ENCODE peak calls at places on chromosome 5, in eight cellular contexts. One of them, this sample, is unnamed.

GRCh38 chr5:56479701-56480304 is 246.7 kb upstream of the ANKRD55 start:
- DNase-seq in PC-3: no peak
- DNase-seq in Caco-2: no peak
- DNase-seq in A549: no peak
- DNase-seq in NB4: no peak
- DNase-seq in AG04450: no peak
- DNase-seq in AG09309: no peak
- DNase-seq in left ventricle myocardium inferior: no peak
- DNase-seq in this sample: no peak

GRCh38 chr5:103505581-103506305 is 56.8 kb downstream of the NUDT12 start:
- DNase-seq in left ventricle myocardium inferior: no peak
- DNase-seq in AG04450: peak
- DNase-seq in A549: peak
- DNase-seq in Caco-2: no peak
- DNase-seq in AG09309: peak
- DNase-seq in NB4: peak
- DNase-seq in PC-3: peak
- DNase-seq in this sample: no peak

GRCh38 chr5:159451197-159452052 is 121.1 kb upstream of the IL12B start:
- DNase-seq in NB4: no peak
- DNase-seq in left ventricle myocardium inferior: no peak
- DNase-seq in Caco-2: no peak
- DNase-seq in A549: peak
- DNase-seq in AG04450: peak
- DNase-seq in AG09309: peak
- DNase-seq in PC-3: peak
- DNase-seq in this sample: no peak

GRCh38 chr5:160869962-160870521 is 18.0 kb upstream of the ATP10B start:
- DNase-seq in AG09309: no peak
- DNase-seq in Caco-2: no peak
- DNase-seq in NB4: no peak
- DNase-seq in AG04450: no peak
- DNase-seq in PC-3: no peak
- DNase-seq in left ventricle myocardium inferior: no peak
- DNase-seq in A549: no peak
- DNase-seq in this sample: no peak

GRCh38 chr5:160097981-160098380 is 21.3 kb downstream of the PWWP2A start:
- DNase-seq in PC-3: no peak
- DNase-seq in A549: no peak
- DNase-seq in NB4: peak
- DNase-seq in AG04450: peak
- DNase-seq in AG09309: no peak
- DNase-seq in Caco-2: no peak
- DNase-seq in left ventricle myocardium inferior: no peak
- DNase-seq in this sample: no peak

GRCh38 chr5:109905906-109906305 is 216.2 kb downstream of the MAN2A1 start:
- DNase-seq in NB4: no peak
- DNase-seq in AG09309: no peak
- DNase-seq in PC-3: peak
- DNase-seq in A549: no peak
- DNase-seq in Caco-2: no peak
- DNase-seq in left ventricle myocardium inferior: no peak
- DNase-seq in AG04450: no peak
- DNase-seq in this sample: no peak

GRCh38 chr5:84327591-84327990 is 57.1 kb downstream of the EDIL3 start:
- DNase-seq in Caco-2: no peak
- DNase-seq in PC-3: no peak
- DNase-seq in AG09309: no peak
- DNase-seq in left ventricle myocardium inferior: no peak
- DNase-seq in NB4: peak
- DNase-seq in AG04450: no peak
- DNase-seq in A549: no peak
- DNase-seq in this sample: no peak

GRCh38 chr5:41883243-41883642 is 13.0 kb upstream of the OXCT1 start:
- DNase-seq in Caco-2: no peak
- DNase-seq in AG04450: no peak
- DNase-seq in PC-3: no peak
- DNase-seq in left ventricle myocardium inferior: no peak
- DNase-seq in A549: no peak
- DNase-seq in AG09309: no peak
- DNase-seq in NB4: no peak
- DNase-seq in this sample: no peak

GRCh38 chr5:149279651-149280050 is 8.0 kb downstream of the AFAP1L1 start:
- DNase-seq in Caco-2: no peak
- DNase-seq in left ventricle myocardium inferior: no peak
- DNase-seq in PC-3: no peak
- DNase-seq in AG04450: no peak
- DNase-seq in A549: no peak
- DNase-seq in NB4: no peak
- DNase-seq in AG09309: no peak
- DNase-seq in this sample: no peak

GRCh38 chr5:285991-286557 is 14.6 kb downstream of the PDCD6 start:
- DNase-seq in PC-3: no peak
- DNase-seq in NB4: no peak
- DNase-seq in AG09309: no peak
- DNase-seq in A549: no peak
- DNase-seq in left ventricle myocardium inferior: no peak
- DNase-seq in Caco-2: no peak
- DNase-seq in AG04450: no peak
- DNase-seq in this sample: no peak

GRCh38 chr5:176788931-176789872 is 21.2 kb upstream of the UNC5A start:
- DNase-seq in left ventricle myocardium inferior: no peak
- DNase-seq in A549: no peak
- DNase-seq in AG09309: no peak
- DNase-seq in AG04450: no peak
- DNase-seq in PC-3: no peak
- DNase-seq in Caco-2: no peak
- DNase-seq in NB4: no peak
- DNase-seq in this sample: peak

GRCh38 chr5:103450333-103451061 is 112.1 kb downstream of the NUDT12 start:
- DNase-seq in Caco-2: no peak
- DNase-seq in left ventricle myocardium inferior: no peak
- DNase-seq in A549: no peak
- DNase-seq in AG04450: peak
- DNase-seq in PC-3: peak
- DNase-seq in AG09309: peak
- DNase-seq in NB4: no peak
- DNase-seq in this sample: no peak

GRCh38 chr5:179239256-179240135 is 105.8 kb downstream of the ADAMTS2 start:
- DNase-seq in PC-3: no peak
- DNase-seq in AG09309: no peak
- DNase-seq in AG04450: no peak
- DNase-seq in A549: no peak
- DNase-seq in left ventricle myocardium inferior: no peak
- DNase-seq in NB4: no peak
- DNase-seq in Caco-2: peak
- DNase-seq in this sample: no peak

GRCh38 chr5:73625905-73626811 is at the start of gene ARHGEF28:
- DNase-seq in A549: peak
- DNase-seq in Caco-2: no peak
- DNase-seq in AG09309: no peak
- DNase-seq in AG04450: no peak
- DNase-seq in PC-3: peak
- DNase-seq in NB4: peak
- DNase-seq in left ventricle myocardium inferior: peak
- DNase-seq in this sample: peak
- H3K4me3 ChIP-seq in A549: peak
- H3K4me3 ChIP-seq in Caco-2: peak
- H3K4me3 ChIP-seq in AG09309: peak
- H3K4me3 ChIP-seq in AG04450: peak
- H3K4me3 ChIP-seq in PC-3: peak
- H3K4me3 ChIP-seq in NB4: peak
- H3K4me3 ChIP-seq in left ventricle myocardium inferior: peak
- H3K4me3 ChIP-seq in this sample: peak

GRCh38 chr5:14108170-14108996 is 34.8 kb upstream of the TRIO start:
- DNase-seq in NB4: peak
- DNase-seq in PC-3: peak
- DNase-seq in Caco-2: peak
- DNase-seq in AG09309: peak
- DNase-seq in A549: peak
- DNase-seq in AG04450: peak
- DNase-seq in left ventricle myocardium inferior: peak
- DNase-seq in this sample: peak
- H3K4me3 ChIP-seq in NB4: no peak
- H3K4me3 ChIP-seq in PC-3: peak
- H3K4me3 ChIP-seq in Caco-2: no peak
- H3K4me3 ChIP-seq in AG09309: no peak
- H3K4me3 ChIP-seq in A549: no peak
- H3K4me3 ChIP-seq in AG04450: no peak
- H3K4me3 ChIP-seq in left ventricle myocardium inferior: peak
- H3K4me3 ChIP-seq in this sample: peak

GRCh38 chr5:141319699-141320098 is 885 bp downstream of the TAF7 start:
- DNase-seq in left ventricle myocardium inferior: no peak
- DNase-seq in AG09309: no peak
- DNase-seq in AG04450: no peak
- DNase-seq in Caco-2: no peak
- DNase-seq in NB4: no peak
- DNase-seq in PC-3: no peak
- DNase-seq in A549: no peak
- DNase-seq in this sample: no peak

GRCh38 chr5:141320225-141321169 is at the start of gene TAF7:
- DNase-seq in NB4: peak
- DNase-seq in Caco-2: peak
- DNase-seq in AG04450: peak
- DNase-seq in PC-3: peak
- DNase-seq in left ventricle myocardium inferior: peak
- DNase-seq in AG09309: peak
- DNase-seq in A549: peak
- DNase-seq in this sample: peak

GRCh38 chr5:141313711-141314110 is 6.9 kb downstream of the TAF7 start:
- DNase-seq in AG09309: no peak
- DNase-seq in AG04450: no peak
- DNase-seq in NB4: peak
- DNase-seq in PC-3: no peak
- DNase-seq in A549: no peak
- DNase-seq in left ventricle myocardium inferior: no peak
- DNase-seq in Caco-2: no peak
- DNase-seq in this sample: no peak

GRCh38 chr5:141322261-141322660 is 1.7 kb upstream of the TAF7 start:
- DNase-seq in AG09309: no peak
- DNase-seq in Caco-2: no peak
- DNase-seq in AG04450: no peak
- DNase-seq in A549: no peak
- DNase-seq in left ventricle myocardium inferior: no peak
- DNase-seq in PC-3: no peak
- DNase-seq in NB4: no peak
- DNase-seq in this sample: no peak

DNA sequence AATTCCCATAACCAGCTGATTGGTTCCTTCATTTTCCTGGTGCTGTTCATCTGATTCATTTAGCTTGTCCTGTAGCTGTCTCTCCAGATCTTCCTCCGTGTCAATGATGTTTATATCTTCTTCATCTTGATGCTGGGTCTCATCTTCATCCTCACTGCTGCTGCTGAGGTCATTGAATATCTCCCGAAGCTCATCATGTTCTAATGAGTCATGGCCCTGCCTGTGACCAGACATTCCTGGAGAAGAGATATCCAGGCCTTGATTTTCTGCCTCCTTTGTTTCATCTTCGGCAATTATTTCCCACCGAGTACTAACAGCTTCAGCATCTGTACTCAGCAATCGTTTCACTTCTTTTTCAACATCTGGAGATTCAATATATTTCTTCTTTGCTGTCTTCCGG is 1.4 kb downstream of the TAF7 start:
- DNase-seq in left ventricle myocardium inferior: no peak
- DNase-seq in NB4: no peak
- DNase-seq in Caco-2: no peak
- DNase-seq in PC-3: no peak
- DNase-seq in AG04450: no peak
- DNase-seq in A549: no peak
- DNase-seq in AG09309: no peak
- DNase-seq in this sample: no peak
- H3K4me3 ChIP-seq in left ventricle myocardium inferior: peak
- H3K4me3 ChIP-seq in NB4: peak
- H3K4me3 ChIP-seq in Caco-2: no peak
- H3K4me3 ChIP-seq in PC-3: peak
- H3K4me3 ChIP-seq in AG04450: no peak
- H3K4me3 ChIP-seq in A549: peak
- H3K4me3 ChIP-seq in AG09309: no peak
- H3K4me3 ChIP-seq in this sample: peak

GRCh38 chr5:10596310-10596703 is 32.4 kb downstream of the ANKRD33B start:
- DNase-seq in AG04450: no peak
- DNase-seq in Caco-2: no peak
- DNase-seq in AG09309: no peak
- DNase-seq in A549: no peak
- DNase-seq in PC-3: no peak
- DNase-seq in NB4: no peak
- DNase-seq in left ventricle myocardium inferior: no peak
- DNase-seq in this sample: no peak
- H3K4me3 ChIP-seq in AG04450: peak
- H3K4me3 ChIP-seq in Caco-2: no peak
- H3K4me3 ChIP-seq in AG09309: no peak
- H3K4me3 ChIP-seq in A549: peak
- H3K4me3 ChIP-seq in PC-3: peak
- H3K4me3 ChIP-seq in NB4: no peak
- H3K4me3 ChIP-seq in left ventricle myocardium inferior: peak
- H3K4me3 ChIP-seq in this sample: peak

GRCh38 chr5:67013719-67014118 is 182.9 kb downstream of the CD180 start:
- DNase-seq in NB4: no peak
- DNase-seq in PC-3: no peak
- DNase-seq in AG09309: no peak
- DNase-seq in A549: no peak
- DNase-seq in Caco-2: no peak
- DNase-seq in AG04450: no peak
- DNase-seq in left ventricle myocardium inferior: no peak
- DNase-seq in this sample: no peak

GRCh38 chr5:67014191-67014590 is 182.4 kb downstream of the CD180 start:
- DNase-seq in A549: no peak
- DNase-seq in AG09309: no peak
- DNase-seq in AG04450: no peak
- DNase-seq in PC-3: no peak
- DNase-seq in NB4: no peak
- DNase-seq in left ventricle myocardium inferior: no peak
- DNase-seq in Caco-2: no peak
- DNase-seq in this sample: no peak

GRCh38 chr5:67015577-67016290 is 180.9 kb downstream of the CD180 start:
- DNase-seq in A549: no peak
- DNase-seq in left ventricle myocardium inferior: no peak
- DNase-seq in Caco-2: peak
- DNase-seq in PC-3: peak
- DNase-seq in AG09309: no peak
- DNase-seq in NB4: no peak
- DNase-seq in AG04450: peak
- DNase-seq in this sample: no peak

GRCh38 chr5:67012241-67012640 is 184.4 kb downstream of the CD180 start:
- DNase-seq in Caco-2: no peak
- DNase-seq in left ventricle myocardium inferior: no peak
- DNase-seq in NB4: no peak
- DNase-seq in AG09309: no peak
- DNase-seq in PC-3: peak
- DNase-seq in A549: no peak
- DNase-seq in AG04450: no peak
- DNase-seq in this sample: no peak

DNA sequence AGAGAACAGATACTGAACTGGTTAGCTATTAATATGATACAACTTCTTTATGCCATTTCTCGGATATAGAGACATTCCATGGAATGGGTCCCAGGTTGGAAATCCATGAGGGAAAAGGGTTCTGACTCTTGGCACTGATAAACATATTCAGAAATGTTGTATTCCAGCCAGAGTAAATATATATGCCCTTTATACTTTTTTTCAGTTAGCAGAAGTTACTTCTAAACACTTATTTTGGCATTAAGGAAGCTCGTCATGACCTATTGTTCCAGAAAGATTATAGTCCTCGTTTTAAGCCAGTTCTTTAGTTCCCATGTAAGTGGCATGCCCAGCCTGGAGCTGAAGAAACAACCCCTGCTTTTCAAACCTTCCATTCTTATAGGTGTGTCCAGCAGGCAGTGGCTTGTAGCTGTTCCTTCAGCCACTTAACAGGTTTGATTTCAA is 181.6 kb downstream of the CD180 start:
- DNase-seq in A549: no peak
- DNase-seq in NB4: no peak
- DNase-seq in PC-3: peak
- DNase-seq in Caco-2: no peak
- DNase-seq in AG09309: no peak
- DNase-seq in AG04450: no peak
- DNase-seq in left ventricle myocardium inferior: no peak
- DNase-seq in this sample: no peak
- H3K4me3 ChIP-seq in A549: no peak
- H3K4me3 ChIP-seq in NB4: no peak
- H3K4me3 ChIP-seq in PC-3: peak
- H3K4me3 ChIP-seq in Caco-2: no peak
- H3K4me3 ChIP-seq in AG09309: no peak
- H3K4me3 ChIP-seq in AG04450: peak
- H3K4me3 ChIP-seq in left ventricle myocardium inferior: peak
- H3K4me3 ChIP-seq in this sample: peak

This sample was measured in psoas muscle.